ENCODE peak calls at places on chromosomes 12 and 14, in six cellular contexts. Y is astrocyte of the spinal cord, R is left ventricle myocardium inferior, P is RWPE2, K is A673, A is cardiac muscle cell. I is an unnamed sample.

GRCh38 chr14:100661340-100661712 is 65.4 kb upstream of the DLK1 start:
- DNase-seq in A (no peak), P (no peak), R (no peak), Y (no peak), K (no peak), I (no peak)

GRCh38 chr12:1518763-1519516 is 75.4 kb downstream of the FBXL14 start:
- DNase-seq in R (no peak), P (peak), A (peak), Y (peak), K (no peak), I (no peak)

GRCh38 chr12:12561305-12562015 is 1.2 kb downstream of the DUSP16 start:
- DNase-seq in Y (peak), P (no peak), K (peak), R (peak), A (peak), I (no peak)

GRCh38 chr12:49428652-49429549 is 61.6 kb downstream of the SPATS2 start:
- DNase-seq in A (no peak), Y (peak), K (peak), P (no peak), R (no peak), I (no peak)

GRCh38 chr12:73486256-73486655 is 1051.4 kb upstream of the ATXN7L3B start:
- DNase-seq in P (no peak), A (no peak), R (no peak), Y (no peak), K (peak), I (no peak)

GRCh38 chr12:22082190-22082701 is 36.2 kb downstream of the CMAS start:
- DNase-seq in Y (no peak), A (no peak), K (no peak), P (no peak), R (no peak), I (no peak)

GRCh38 chr12:64551676-64552075 is 58.6 kb upstream of the RASSF3 start:
- DNase-seq in A (no peak), R (no peak), K (no peak), P (no peak), Y (no peak), I (peak)

GRCh38 chr14:52150162-52150561 is 81.3 kb upstream of the NID2 start:
- DNase-seq in A (no peak), R (no peak), K (no peak), Y (no peak), P (no peak), I (no peak)

GRCh38 chr12:57724003-57724935 is 14.3 kb downstream of the AGAP2 start:
- DNase-seq in K (no peak), R (no peak), A (no peak), P (no peak), Y (no peak), I (no peak)

GRCh38 chr12:96255077-96255476 is 60.9 kb downstream of the ELK3 start:
- DNase-seq in A (no peak), K (no peak), P (no peak), R (peak), Y (peak), I (no peak)

GRCh38 chr12:538731-539539 is 79.2 kb downstream of the B4GALNT3 start:
- DNase-seq in K (peak), R (peak), A (no peak), P (no peak), Y (peak), I (no peak)

GRCh38 chr12:25764892-25765291 is 193.6 kb upstream of the RASSF8 start:
- DNase-seq in P (no peak), R (no peak), K (no peak), A (no peak), Y (no peak), I (no peak)

DNA sequence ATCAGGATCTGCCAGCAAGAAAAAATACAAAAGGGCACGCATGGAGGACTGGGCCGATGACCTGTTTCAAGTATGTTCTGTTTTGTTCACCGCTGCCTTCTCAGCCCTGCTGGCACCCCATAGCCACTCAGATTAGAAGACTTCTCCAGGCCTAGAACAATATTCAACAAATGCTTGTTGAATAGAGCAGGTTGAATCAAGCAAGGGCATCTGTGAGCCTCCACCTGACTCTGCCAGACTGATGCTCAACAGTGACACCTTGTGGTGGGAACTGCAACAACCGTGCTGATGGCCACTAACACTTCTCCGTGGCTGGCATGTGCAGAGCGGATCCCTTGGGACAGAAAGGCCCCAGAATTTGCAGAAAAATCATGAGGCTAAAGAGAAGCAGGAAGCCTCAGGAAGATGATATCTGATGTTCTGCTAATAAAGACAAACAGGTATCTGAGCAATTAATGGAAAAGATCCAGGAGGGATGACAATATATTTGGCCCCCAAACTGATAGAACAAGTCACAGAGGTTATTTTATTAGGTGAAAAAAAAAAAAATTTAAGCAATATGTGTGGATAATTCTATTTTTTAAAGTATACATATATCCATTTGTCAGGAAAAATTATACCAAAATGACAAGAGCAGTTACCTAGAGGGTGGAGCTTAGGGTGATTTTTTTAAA is 114.3 kb downstream of the KSR2 start:
- DNase-seq in A (peak), Y (peak), R (no peak), P (no peak), K (peak), I (peak)
- TF ChIP-seq CTCF in A (peak), Y (peak), R (peak), P (peak), K (peak), I (peak)

GRCh38 chr14:37598085-37598972 is 2.9 kb downstream of the TTC6 start:
- DNase-seq in R (no peak), K (no peak), A (no peak), Y (no peak), P (no peak), I (no peak)
- H3K4me3 ChIP-seq in R (peak), K (no peak), A (no peak), Y (no peak), P (no peak), I (peak)

GRCh38 chr14:81986005-81986404 is 452.4 kb upstream of the SEL1L start:
- DNase-seq in R (no peak), P (no peak), K (no peak), Y (no peak), A (no peak), I (no peak)

GRCh38 chr14:81990312-81990761 is 456.7 kb upstream of the SEL1L start:
- DNase-seq in P (no peak), A (peak), R (no peak), Y (peak), K (peak), I (peak)

DNA sequence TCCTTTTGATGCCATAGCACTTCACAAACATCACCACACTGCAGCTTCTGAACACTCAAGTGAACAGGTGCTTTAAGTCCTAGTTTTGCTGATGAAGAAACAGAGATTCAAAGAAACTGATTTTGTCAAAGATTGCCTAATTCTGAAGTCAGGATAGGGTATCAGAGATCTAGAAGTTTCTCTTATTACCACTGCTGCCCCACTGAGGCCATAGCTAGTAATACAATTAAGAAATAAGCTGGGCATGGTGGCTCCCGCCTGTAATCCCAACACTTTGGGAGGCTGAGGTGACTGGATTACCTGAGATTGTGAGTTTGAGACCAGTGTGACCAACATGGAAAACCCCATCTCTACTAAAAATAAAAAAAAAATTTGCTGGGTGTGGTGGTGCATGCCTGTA is 458.3 kb upstream of the SEL1L start:
- DNase-seq in R (no peak), A (no peak), K (peak), Y (no peak), P (no peak), I (no peak)
- TF ChIP-seq CTCF in R (peak), A (peak), K (peak), Y (peak), P (peak), I (no peak)

DNA sequence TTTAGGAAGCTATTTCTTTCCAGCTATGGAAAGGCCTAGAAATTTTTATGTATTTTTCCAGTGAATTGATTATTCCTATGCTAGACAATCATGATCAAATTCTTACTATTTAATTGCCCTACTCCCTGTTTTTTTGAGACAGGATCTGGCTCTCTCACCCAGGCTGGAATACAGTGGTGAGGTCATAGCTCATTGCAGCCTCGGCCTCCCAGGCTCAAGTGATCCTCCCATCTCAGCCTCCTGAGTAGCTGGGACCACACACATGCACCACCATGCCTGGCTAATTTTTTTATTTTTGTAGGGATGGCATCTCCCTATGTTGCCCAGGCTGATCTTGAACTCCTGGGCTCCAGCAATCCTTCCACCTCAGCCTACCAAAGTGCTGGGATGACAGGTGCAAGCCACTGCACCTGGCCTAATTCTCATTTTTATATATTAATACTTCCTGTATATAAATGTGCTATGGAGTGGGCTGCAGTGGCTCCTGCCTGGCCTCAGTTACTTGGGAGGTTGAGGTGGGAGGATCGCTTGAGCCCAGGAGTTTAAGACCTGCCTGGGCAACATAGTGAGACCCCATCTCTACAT is 16.0 kb upstream of the MDM2 start:
- DNase-seq in K (no peak), P (no peak), A (no peak), R (no peak), Y (no peak), I (no peak)
- H3K4me3 ChIP-seq in K (no peak), P (no peak), A (no peak), R (no peak), Y (no peak), I (no peak)

GRCh38 chr12:94200695-94201094 is 52.3 kb downstream of the PLXNC1 start:
- DNase-seq in P (no peak), K (no peak), Y (no peak), A (no peak), R (no peak), I (no peak)
- TF ChIP-seq CTCF in P (no peak), K (no peak), Y (no peak), A (no peak), R (no peak), I (no peak)

GRCh38 chr12:50505945-50506344 is 1.2 kb downstream of the DIP2B start:
- DNase-seq in A (no peak), R (no peak), Y (peak), K (peak), P (no peak), I (no peak)

GRCh38 chr12:50507474-50507838 is 2.7 kb downstream of the DIP2B start:
- DNase-seq in R (no peak), Y (no peak), A (no peak), P (no peak), K (no peak), I (no peak)

GRCh38 chr12:50505386-50505827 is 622 bp downstream of the DIP2B start:
- DNase-seq in Y (peak), K (peak), A (peak), R (peak), P (no peak), I (no peak)

GRCh38 chr12:50507930-50508329 is 3.1 kb downstream of the DIP2B start:
- DNase-seq in R (no peak), Y (no peak), A (no peak), K (no peak), P (no peak), I (no peak)

GRCh38 chr12:50506753-50507473 is 2.1 kb downstream of the DIP2B start:
- DNase-seq in A (no peak), P (no peak), K (no peak), Y (no peak), R (no peak), I (no peak)
- H3K4me3 ChIP-seq in A (peak), P (peak), K (peak), Y (peak), R (peak), I (no peak)

GRCh38 chr12:109811624-109811995 is 21.6 kb downstream of the TRPV4 start:
- DNase-seq in K (no peak), A (no peak), P (no peak), R (no peak), Y (no peak), I (no peak)
- TF ChIP-seq CTCF in K (no peak), A (no peak), P (no peak), R (no peak), Y (no peak), I (no peak)

GRCh38 chr14:91323671-91324605 is 79.4 kb upstream of the GPR68 start:
- DNase-seq in Y (peak), A (peak), P (no peak), R (peak), K (peak), I (no peak)
- H3K4me3 ChIP-seq in Y (no peak), A (no peak), P (no peak), R (peak), K (peak), I (no peak)

I was measured in LNCaP clone FGC.